ENCODE peak calls at places on chromosomes 3 and 15, in six cellular contexts. G is body of pancreas, Z is left ventricle myocardium inferior, P is cardiac muscle cell, V is OCI-LY7, J is ovary. Y is an unnamed sample.

GRCh38 chr15:52217186-52217585 is 26.0 kb upstream of the GNB5 start:
- DNase-seq in J (no peak), Z (no peak), G (peak; percentile 50), P (no peak), V (peak; percentile 81), Y (no peak)

GRCh38 chr3:162165346-162165745 is 668.7 kb downstream of the OTOL1 start:
- DNase-seq in P (no peak), J (no peak), G (no peak), V (no peak), Z (no peak), Y (no peak)

GRCh38 chr3:12462159-12462962 is 21.9 kb upstream of the TSEN2 start:
- DNase-seq in J (no peak), P (peak; percentile 16), V (no peak), G (no peak), Z (no peak), Y (no peak)

GRCh38 chr15:42279234-42279723 is 6.0 kb upstream of the TMEM87A start:
- DNase-seq in G (no peak), J (no peak), P (no peak), V (no peak), Z (no peak), Y (no peak)

GRCh38 chr3:193078996-193079731 is 161.5 kb upstream of the MB21D2 start:
- DNase-seq in J (no peak), P (no peak), Z (no peak), V (no peak), G (no peak), Y (no peak)

GRCh38 chr15:80154336-80154735 is 1.5 kb downstream of the FAH start:
- DNase-seq in G (no peak), Z (no peak), P (peak; percentile 74), V (no peak), J (no peak), Y (peak; percentile 51)

GRCh38 chr3:22582291-22582690 is 620.8 kb upstream of the UBE2E2 start:
- DNase-seq in J (no peak), G (no peak), V (no peak), Z (no peak), P (no peak), Y (no peak)

GRCh38 chr15:94230886-94231727 is at the start of gene MCTP2:
- DNase-seq in V (peak; percentile 95), P (peak; percentile 69), J (peak; percentile 63), Z (peak; percentile 69), G (peak; percentile 91), Y (peak; percentile 85)

GRCh38 chr3:177361042-177361938 is 164.0 kb upstream of the TBL1XR1 start:
- DNase-seq in P (no peak), J (no peak), G (no peak), Z (no peak), V (peak; percentile 43), Y (no peak)

GRCh38 chr3:114764056-114764492 is 383.0 kb downstream of the ZBTB20 start:
- DNase-seq in P (peak; percentile 9), G (no peak), J (no peak), V (no peak), Z (no peak), Y (no peak)

GRCh38 chr3:107063351-107063750 is 313.9 kb upstream of the CCDC54 start:
- DNase-seq in Z (no peak), G (no peak), J (no peak), P (peak; percentile 25), V (no peak), Y (no peak)

GRCh38 chr3:155778441-155778840 is 27.6 kb downstream of the C3orf33 start:
- DNase-seq in V (no peak), P (no peak), J (no peak), G (no peak), Z (no peak), Y (no peak)

GRCh38 chr15:48058371-48058770 is 62.4 kb upstream of the SLC24A5 start:
- DNase-seq in Z (no peak), G (no peak), J (no peak), V (no peak), P (no peak), Y (no peak)

GRCh38 chr3:190038050-190038631 is 82.6 kb downstream of the P3H2 start:
- DNase-seq in V (no peak), Z (peak; percentile 25), G (no peak), P (peak; percentile 74), J (peak; percentile 30), Y (no peak)

GRCh38 chr3:147383617-147384016 is 22.7 kb downstream of the ZIC4 start:
- DNase-seq in Z (no peak), G (no peak), P (no peak), V (no peak), J (no peak), Y (no peak)

GRCh38 chr3:147387550-147388394 is 18.6 kb downstream of the ZIC4 start:
- DNase-seq in J (no peak), Z (no peak), P (no peak), G (no peak), V (no peak), Y (no peak)

GRCh38 chr3:147385059-147386012 is 21.0 kb downstream of the ZIC4 start:
- DNase-seq in V (no peak), J (no peak), Z (no peak), G (no peak), P (no peak), Y (no peak)

GRCh38 chr3:147381610-147382009 is 24.7 kb downstream of the ZIC4 start:
- DNase-seq in V (no peak), P (no peak), J (no peak), G (no peak), Z (no peak), Y (no peak)

DNA sequence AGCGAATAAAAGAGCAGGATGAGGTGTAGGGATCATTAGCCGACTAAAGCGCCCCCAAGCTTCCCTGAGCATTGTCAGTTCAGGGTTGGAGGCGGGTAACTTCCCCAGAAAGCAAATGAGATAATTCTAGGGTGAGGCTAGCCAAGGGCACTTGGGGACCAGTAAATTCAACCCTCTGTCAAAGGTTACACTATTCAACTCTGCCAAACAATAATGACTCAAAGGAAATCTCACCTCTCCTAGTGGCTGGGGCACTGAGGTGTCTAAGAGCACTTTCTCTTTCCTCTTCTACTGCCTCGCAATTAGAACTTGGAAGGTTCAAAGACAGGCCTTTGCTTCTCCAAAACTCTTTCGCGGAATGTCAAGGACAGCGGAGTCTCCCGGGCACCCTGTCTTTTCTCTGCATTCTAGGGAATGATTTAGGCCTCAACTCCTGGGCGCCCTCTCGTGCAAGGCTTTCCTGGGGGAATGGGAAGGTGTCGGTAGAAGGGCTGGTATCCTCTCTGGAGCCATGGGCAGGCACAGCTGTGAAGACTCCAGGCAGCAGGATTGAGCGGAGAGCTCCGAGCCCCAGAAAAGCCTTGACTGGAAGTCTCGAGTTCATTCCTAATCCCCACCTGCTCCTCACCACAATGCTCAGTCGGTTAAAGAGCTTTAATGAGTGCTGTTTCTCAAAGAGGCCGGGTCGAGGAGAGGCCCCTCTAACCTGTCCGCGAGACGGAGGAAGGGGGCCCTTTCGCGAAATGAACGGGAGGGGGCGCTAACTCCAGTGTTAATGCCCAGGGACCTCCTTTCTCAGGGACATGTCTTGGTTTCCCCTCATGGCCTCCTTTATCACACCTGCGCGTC is 21.9 kb downstream of the ZIC4 start:
- DNase-seq in P (no peak), V (no peak), G (no peak), J (no peak), Z (no peak), Y (peak; percentile 54)
- H3K4me1 ChIP-seq in P (no peaks in the 10 kb centered on the region), V (no peaks in the 10 kb centered on the region), G (no peaks in the 10 kb centered on the region), J (no peaks in the 10 kb centered on the region), Z (no peaks in the 10 kb centered on the region), Y (no peaks in the 10 kb centered on the region)

GRCh38 chr15:98953950-98954349 is 53.6 kb downstream of the PGPEP1L start:
- DNase-seq in V (no peak), J (no peak), G (no peak), P (no peak), Z (no peak), Y (no peak)

GRCh38 chr15:98951493-98952320 is 55.9 kb downstream of the PGPEP1L start:
- DNase-seq in Z (no peak), P (no peak), G (peak; percentile 73), V (no peak), J (peak; percentile 82), Y (peak; percentile 66)

GRCh38 chr15:98952381-98952803 is 55.2 kb downstream of the PGPEP1L start:
- DNase-seq in P (no peak), Z (no peak), J (no peak), G (peak; percentile 43), V (peak; percentile 5), Y (no peak)

GRCh38 chr15:98954411-98954810 is 53.2 kb downstream of the PGPEP1L start:
- DNase-seq in G (no peak), Z (peak; percentile 83), J (peak; percentile 69), V (no peak), P (peak; percentile 51), Y (peak; percentile 85)

GRCh38 chr15:98953000-98953776 is 54.4 kb downstream of the PGPEP1L start:
- DNase-seq in P (no peak), G (no peak), Z (peak; percentile 40), V (no peak), J (no peak), Y (no peak)
- H3K4me3 ChIP-seq in P (no peak overlapping the region), G (no peak overlapping the region), Z (no peak overlapping the region), V (no peak overlapping the region), J (no peak overlapping the region), Y (no peak overlapping the region)

GRCh38 chr3:39406368-39407258 is at the start of gene RPSA:
- DNase-seq in P (peak; percentile 97), V (peak; percentile 99), J (peak; percentile 94), Z (peak; percentile 93), G (peak; percentile 94), Y (peak; percentile 98)
- TF ChIP-seq CTCF in P (peak; percentile 49), V (peak; percentile 65), J (peak; percentile 47), Z (peak; percentile 41), G (no peak), Y (peak; percentile 31)

GRCh38 chr3:45603226-45603625 is 8.7 kb downstream of the LIMD1 start:
- DNase-seq in V (no peak), G (no peak), J (no peak), Z (no peak), P (no peak), Y (no peak)

GRCh38 chr3:45604596-45604995 is 10.0 kb downstream of the LIMD1 start:
- DNase-seq in G (no peak), Z (no peak), J (no peak), P (no peak), V (no peak), Y (no peak)

GRCh38 chr3:45605569-45605968 is 11.0 kb downstream of the LIMD1 start:
- DNase-seq in V (no peak), J (no peak), P (no peak), G (no peak), Z (no peak), Y (no peak)

GRCh38 chr3:45604999-45605398 is 10.4 kb downstream of the LIMD1 start:
- DNase-seq in G (no peak), P (no peak), V (no peak), J (no peak), Z (no peak), Y (no peak)

DNA sequence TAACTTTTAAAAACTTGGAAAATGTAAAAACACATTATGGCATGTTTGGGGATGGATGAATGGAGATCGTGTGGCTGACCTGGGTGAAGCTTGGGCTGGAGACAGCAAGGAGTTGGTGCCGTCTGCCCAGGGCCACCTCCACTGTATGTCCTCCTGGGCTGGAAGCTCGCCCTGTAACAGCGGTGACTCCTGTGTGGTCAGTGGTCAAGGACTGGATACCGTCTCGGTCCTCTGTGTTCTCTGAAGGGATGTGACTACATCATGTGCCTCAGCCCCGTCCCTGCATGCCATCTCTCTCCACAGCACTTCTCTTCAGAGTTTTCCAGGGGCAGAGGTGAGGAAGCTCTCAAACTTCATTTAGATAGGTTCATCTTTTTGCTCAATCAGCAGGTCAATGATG is 9.5 kb downstream of the LIMD1 start:
- DNase-seq in J (no peak), Z (no peak), G (no peak), V (no peak), P (no peak), Y (no peak)
- H3K4me1 ChIP-seq in J (peaks cover 21% of the 10 kb centered on the region), Z (peaks cover 100% of the 10 kb centered on the region), G (peaks cover 46% of the 10 kb centered on the region), V (no peaks in the 10 kb centered on the region), P (peaks cover 15% of the 10 kb centered on the region), Y (peaks cover 31% of the 10 kb centered on the region)

GRCh38 chr3:123700791-123701712 is 116.2 kb upstream of the HACD2 start:
- DNase-seq in V (no peak), Z (no peak), J (peak; percentile 82), G (no peak), P (no peak), Y (peak; percentile 81)
- H3K4me3 ChIP-seq in V (no peak overlapping the region), Z (peak overlapping the region; percentile 56), J (peak overlapping the region; percentile 74), G (no peak overlapping the region), P (no peak overlapping the region), Y (peak overlapping the region; percentile 69)

Y was measured in testis.